ENCODE peak calls at places on chromosomes 5 and 9, in seven cellular contexts. X is BJ; R is AG08396; S is left ventricle myocardium inferior; J is stimulated activated CD4-positive, alpha-beta T cell treated with anti-CD3 and anti-CD28 coated beads, Interleukin-15, amount 100 ng/mL, for 1 hour; D is bronchial epithelial cell; P is Right ventricle myocardium superior. W is an unnamed sample.

GRCh38 chr9:110875275-110875674 is 163.0 kb downstream of the LPAR1 start:
- DNase-seq in J (no peak), S (peak; percentile 32), X (no peak), P (peak; percentile 51), D (no peak), R (no peak), W (no peak)

GRCh38 chr5:172666251-172666650 is 25.2 kb downstream of the NEURL1B start:
- DNase-seq in D (no peak), J (no peak), P (no peak), S (no peak), X (no peak), R (no peak), W (no peak)

GRCh38 chr5:39578887-39579497 is 154.2 kb upstream of the DAB2 start:
- DNase-seq in D (peak; percentile 34), P (no peak), R (no peak), J (no peak), S (no peak), X (no peak), W (no peak)

GRCh38 chr9:128116104-128117083 is 11.1 kb downstream of the PTGES2 start:
- DNase-seq in X (no peak), P (peak; percentile 27), S (no peak), D (no peak), J (no peak), R (no peak), W (no peak)

GRCh38 chr9:135976531-135976930 is 15.4 kb upstream of the UBAC1 start:
- DNase-seq in J (no peak), R (no peak), P (no peak), S (no peak), X (no peak), D (no peak), W (no peak)

GRCh38 chr9:108980893-108981292 is 32.4 kb downstream of the CTNNAL1 start:
- DNase-seq in X (no peak), R (no peak), D (no peak), P (no peak), S (no peak), J (no peak), W (no peak)

GRCh38 chr9:77305622-77306365 is 128.5 kb downstream of the VPS13A start:
- DNase-seq in D (peak; percentile 91), R (peak; percentile 12), J (no peak), S (no peak), X (peak; percentile 45), P (no peak), W (no peak)

GRCh38 chr9:135214054-135214640 is 126.7 kb downstream of the OLFM1 start:
- DNase-seq in P (peak; percentile 29), X (no peak), S (no peak), J (no peak), R (no peak), D (no peak), W (no peak)

GRCh38 chr9:135377431-135377830 is 102.2 kb upstream of the PPP1R26 start:
- DNase-seq in S (no peak), D (no peak), J (no peak), R (no peak), P (no peak), X (no peak), W (no peak)

GRCh38 chr5:134006119-134006514 is 1.3 kb upstream of the VDAC1 start:
- DNase-seq in X (no peak), D (no peak), P (peak; percentile 40), S (no peak), J (no peak), R (no peak), W (no peak)

W was measured in stimulated activated CD8-positive, alpha-beta memory T cell treated with anti-CD3 and anti-CD28 coated beads, Interleukin-7, amount 100 ng/mL, for 48 hours.